ENCODE peak calls at places on chromosome 21, in five cellular contexts. W is heart left ventricle; U is RPMI8226; E is cardiac muscle cell; Z is effector memory CD8-positive, alpha-beta T cell. S is an unnamed sample.

GRCh38 chr21:42115136-42115683 is 44.1 kb downstream of the UMODL1 start:
- DNase-seq in W (no peak), Z (no peak), E (no peak), U (no peak), S (no peak)

GRCh38 chr21:18041012-18041411 is 203.6 kb upstream of the CHODL start:
- DNase-seq in E (peak), W (no peak), Z (peak), U (peak), S (peak)

GRCh38 chr21:34313116-34313515 is 50.7 kb upstream of the KCNE2 start:
- DNase-seq in U (no peak), Z (no peak), W (no peak), E (no peak), S (no peak)

GRCh38 chr21:25350056-25350455 is 257.2 kb downstream of the MRPL39 start:
- DNase-seq in E (peak), Z (no peak), U (peak), W (no peak), S (no peak)

GRCh38 chr21:45803613-45804340 is 160.3 kb downstream of the PCBP3 start:
- DNase-seq in Z (no peak), U (peak), E (no peak), W (no peak), S (no peak)

GRCh38 chr21:33202464-33203363 is 27.0 kb upstream of the IFNAR2 start:
- DNase-seq in Z (no peak), U (no peak), E (no peak), W (no peak), S (no peak)

GRCh38 chr21:37076087-37076486 is 3.0 kb downstream of the TTC3 start:
- DNase-seq in W (no peak), U (no peak), Z (no peak), E (no peak), S (no peak)

GRCh38 chr21:27564684-27565280 is 597.9 kb upstream of the ADAMTS5 start:
- DNase-seq in Z (no peak), W (peak), U (peak), E (peak), S (peak)

GRCh38 chr21:28253378-28253777 is 739.3 kb downstream of the LTN1 start:
- DNase-seq in W (no peak), Z (no peak), E (no peak), U (no peak), S (no peak)

GRCh38 chr21:45365186-45365607 is 39.8 kb upstream of the COL18A1 start:
- DNase-seq in E (no peak), U (no peak), Z (no peak), W (peak), S (no peak)

GRCh38 chr21:27519357-27519756 is 552.5 kb upstream of the ADAMTS5 start:
- DNase-seq in U (no peak), W (no peak), Z (no peak), E (no peak), S (no peak)

GRCh38 chr21:45385549-45386050 is 19.4 kb upstream of the COL18A1 start:
- DNase-seq in Z (no peak), U (no peak), E (no peak), W (peak), S (no peak)

GRCh38 chr21:43193651-43194302 is 25.0 kb downstream of the CRYAA start:
- DNase-seq in E (no peak), U (no peak), Z (no peak), W (peak), S (no peak)

GRCh38 chr21:17536381-17536780 is 23.5 kb downstream of the CXADR start:
- DNase-seq in Z (no peak), U (no peak), W (no peak), E (no peak), S (no peak)